ENCODE peak calls at places on chromosomes 6 and 20, in seven cellular contexts. E, R, C, M, J, H and A are unnamed samples. For H3K4me1, the result is how much of the 10 kb centered on the place peaks cover.

GRCh38 chr6:13488015-13488895 is 855 bp upstream of the GFOD1 start:
- DNase-seq in E (peak), R (no peak), C (no peak), M (no peak), J (peak), H (peak), A (peak)

GRCh38 chr6:111549744-111550143 is 55.9 kb downstream of the TRAF3IP2 start:
- DNase-seq in E (no peak), R (no peak), C (no peak), M (no peak), J (no peak), H (no peak), A (no peak)

GRCh38 chr20:62607366-62608217 is 34.7 kb upstream of the SLCO4A1 start:
- DNase-seq in E (no peak), R (no peak), C (no peak), M (no peak), J (no peak), H (no peak), A (no peak)

GRCh38 chr6:30612213-30612612 is 4.8 kb downstream of the PPP1R10 start:
- DNase-seq in E (no peak), R (no peak), C (no peak), M (peak), J (no peak), H (no peak), A (no peak)

GRCh38 chr6:1593286-1593957 is 16.3 kb upstream of the FOXC1 start:
- DNase-seq in E (no peak), R (no peak), C (no peak), M (no peak), J (no peak), H (no peak), A (no peak)

GRCh38 chr6:169984181-169985120 is 233.0 kb downstream of the ERMARD start:
- DNase-seq in E (no peak), R (no peak), C (no peak), M (no peak), J (no peak), H (peak), A (peak)

GRCh38 chr6:138372711-138373463 is 4.8 kb upstream of the SMIM28 start:
- DNase-seq in E (no peak), R (no peak), C (no peak), M (no peak), J (no peak), H (no peak), A (no peak)

GRCh38 chr6:37566209-37566859 is 66.6 kb upstream of the CCDC167 start:
- DNase-seq in E (peak), R (no peak), C (peak), M (no peak), J (peak), H (peak), A (peak)

GRCh38 chr20:35854697-35855434 is 83.1 kb downstream of the PHF20 start:
- DNase-seq in E (no peak), R (no peak), C (no peak), M (peak), J (no peak), H (no peak), A (no peak)

GRCh38 chr6:43394982-43395381 is 25.5 kb upstream of the ZNF318 start:
- DNase-seq in E (no peak), R (no peak), C (no peak), M (no peak), J (no peak), H (no peak), A (no peak)

GRCh38 chr6:75377386-75377785 is 92.8 kb upstream of the TMEM30A start:
- DNase-seq in E (no peak), R (no peak), C (no peak), M (no peak), J (no peak), H (no peak), A (no peak)

GRCh38 chr6:51675551-51676275 is 411.7 kb downstream of the PKHD1 start:
- DNase-seq in E (no peak), R (peak), C (no peak), M (no peak), J (no peak), H (no peak), A (no peak)

GRCh38 chr6:10528170-10528981 is 7.2 kb downstream of the GCNT2 start:
- DNase-seq in E (no peak), R (peak), C (no peak), M (peak), J (peak), H (peak), A (peak)

GRCh38 chr20:50219520-50220086 is 29.0 kb downstream of the CEBPB start:
- DNase-seq in E (no peak), R (no peak), C (no peak), M (no peak), J (no peak), H (no peak), A (no peak)

GRCh38 chr20:47334022-47334551 is 22.4 kb downstream of the ZMYND8 start:
- DNase-seq in E (no peak), R (peak), C (no peak), M (peak), J (peak), H (no peak), A (no peak)

GRCh38 chr6:45677381-45677992 is 299.8 kb upstream of the SUPT3H start:
- DNase-seq in E (no peak), R (no peak), C (no peak), M (no peak), J (peak), H (peak), A (peak)

GRCh38 chr20:38243617-38244016 is 16.9 kb downstream of the KIAA1755 start:
- DNase-seq in E (no peak), R (no peak), C (no peak), M (no peak), J (no peak), H (no peak), A (no peak)

GRCh38 chr6:154981071-154981373 is 14.1 kb upstream of the TIAM2 start:
- DNase-seq in E (no peak), R (peak), C (no peak), M (no peak), J (no peak), H (no peak), A (peak)

GRCh38 chr6:3884007-3884745 is 35.0 kb downstream of the FAM50B start:
- DNase-seq in E (no peak), R (no peak), C (no peak), M (peak), J (no peak), H (no peak), A (no peak)

GRCh38 chr6:169075211-169075621 is 178.4 kb downstream of the THBS2 start:
- DNase-seq in E (peak), R (no peak), C (no peak), M (no peak), J (peak), H (no peak), A (peak)

GRCh38 chr6:48535569-48535968 is 424.6 kb upstream of the PTCHD4 start:
- DNase-seq in E (no peak), R (no peak), C (no peak), M (no peak), J (no peak), H (no peak), A (no peak)

GRCh38 chr6:119442776-119443184 is 93.2 kb upstream of the MAN1A1 start:
- DNase-seq in E (no peak), R (peak), C (no peak), M (no peak), J (peak), H (peak), A (no peak)

GRCh38 chr20:10553326-10553984 is 118.3 kb downstream of the SLX4IP start:
- DNase-seq in E (peak), R (peak), C (peak), M (peak), J (peak), H (peak), A (peak)

GRCh38 chr6:6688283-6688682 is 99.8 kb downstream of the LY86 start:
- DNase-seq in E (no peak), R (peak), C (no peak), M (no peak), J (no peak), H (no peak), A (peak)

GRCh38 chr20:14951105-14951504 is 613.7 kb upstream of the FLRT3 start:
- DNase-seq in E (no peak), R (no peak), C (no peak), M (no peak), J (no peak), H (no peak), A (no peak)

DNA sequence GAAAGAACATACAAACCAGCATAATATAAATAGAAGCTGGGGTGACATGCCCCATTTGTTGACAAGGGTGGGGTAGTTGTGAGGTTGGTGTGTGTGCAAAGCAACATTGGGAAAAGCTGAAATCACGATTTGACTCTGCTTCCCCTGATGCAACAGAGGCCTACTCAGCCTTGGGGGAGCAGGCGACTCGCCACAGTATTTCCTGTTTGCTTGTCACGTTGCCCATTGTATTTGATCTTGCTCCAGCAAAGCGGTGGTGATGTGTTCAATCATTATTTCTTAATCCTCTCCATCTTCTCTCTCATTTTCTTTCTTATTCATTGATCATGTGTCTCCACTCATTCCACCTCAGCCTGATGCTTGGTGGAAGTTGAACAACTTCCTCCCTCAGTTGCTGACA is 165.8 kb upstream of the CITED2 start:
- DNase-seq in E (no peak), R (no peak), C (no peak), M (no peak), J (peak), H (peak), A (peak)
- TF ChIP-seq EP300 in E (no peak), R (no peak), C (no peak), M (no peak), J (no peak), H (peak), A (no peak)

DNA sequence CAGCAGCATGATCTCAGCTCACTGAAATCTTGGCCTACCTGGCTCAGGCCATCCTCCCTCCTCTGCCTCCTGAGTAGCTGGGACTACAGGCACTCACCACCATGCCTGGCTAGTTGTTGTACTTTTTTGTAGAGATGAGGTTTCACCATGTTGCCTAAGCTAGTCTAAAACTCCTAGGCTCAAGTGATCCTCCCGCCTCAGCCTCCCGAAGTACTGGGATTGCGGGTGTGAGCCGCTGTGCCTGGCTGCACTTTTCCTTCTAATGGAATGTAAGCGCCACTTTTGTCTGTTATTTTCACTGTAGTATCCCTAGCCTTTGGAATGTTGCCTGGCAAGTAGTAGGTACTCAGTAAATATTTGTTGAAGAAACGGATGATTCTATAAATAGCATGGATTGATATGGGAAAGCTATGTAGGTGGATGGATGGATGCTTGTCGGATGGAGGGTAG is 10.4 kb upstream of the TRIB3 start:
- DNase-seq in E (no peak), R (peak), C (no peak), M (peak), J (no peak), H (peak), A (peak)
- TF ChIP-seq POLR2A in E (no peak), R (no peak), C (no peak), M (no peak), J (no peak), H (no peak), A (no peak)

DNA sequence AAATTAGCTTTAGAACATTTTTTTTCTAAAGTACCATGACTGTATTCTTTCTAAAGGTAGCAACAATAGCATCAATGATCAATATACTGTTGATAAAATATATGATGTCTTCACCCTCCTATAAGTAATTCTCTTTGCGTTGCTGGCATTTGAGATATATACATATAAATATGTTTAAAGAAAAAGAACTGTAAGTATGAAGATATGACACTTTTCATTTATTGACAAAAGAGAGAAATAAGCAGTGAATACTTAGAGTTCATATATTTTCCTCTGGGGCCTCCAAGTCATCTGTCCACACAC is 49.4 kb upstream of the SCGN start:
- DNase-seq in E (no peak), R (no peak), C (no peak), M (no peak), J (no peak), H (no peak), A (no peak)
- H3K4me1 ChIP-seq in E (under half), R (under half), C (under half), M (under half), J (under half), H (under half), A (under half)

GRCh38 chr20:63686492-63687321 is 9.7 kb upstream of the TNFRSF6B start:
- DNase-seq in E (peak), R (no peak), C (peak), M (peak), J (peak), H (peak), A (peak)
- TF ChIP-seq EP300 in E (peak), R (no peak), C (no peak), M (peak), J (peak), H (peak), A (peak)